ENCODE peak calls at places on chromosomes 7 and 10, in five cellular contexts. One of them, this sample, is unnamed.

GRCh38 chr7:49438281-49438680 is 335.2 kb upstream of the VWC2 start:
- DNase-seq in substantia nigra: no peak
- DNase-seq in M059J: no peak
- DNase-seq in A172: no peak
- DNase-seq in T-helper 1 cell: no peak
- DNase-seq in this sample: no peak

GRCh38 chr10:8073696-8074416 is 19.4 kb downstream of the GATA3 start:
- DNase-seq in substantia nigra: no peak
- DNase-seq in M059J: no peak
- DNase-seq in A172: no peak
- DNase-seq in T-helper 1 cell: no peak
- DNase-seq in this sample: no peak

GRCh38 chr7:120583835-120584586 is 273.9 kb downstream of the TSPAN12 start:
- DNase-seq in substantia nigra: no peak
- DNase-seq in M059J: peak; percentile 46
- DNase-seq in A172: peak; percentile 95
- DNase-seq in T-helper 1 cell: no peak
- DNase-seq in this sample: no peak

GRCh38 chr7:2248984-2249694 is 7.1 kb downstream of the NUDT1 start:
- DNase-seq in substantia nigra: peak; percentile 23
- DNase-seq in M059J: peak; percentile 96
- DNase-seq in A172: peak; percentile 93
- DNase-seq in T-helper 1 cell: no peak
- DNase-seq in this sample: no peak

GRCh38 chr7:21422747-21423146 is 5.1 kb upstream of the SP4 start:
- DNase-seq in substantia nigra: no peak
- DNase-seq in M059J: no peak
- DNase-seq in A172: no peak
- DNase-seq in T-helper 1 cell: no peak
- DNase-seq in this sample: no peak

GRCh38 chr7:117673839-117674238 is 194.0 kb downstream of the CFTR start:
- DNase-seq in substantia nigra: no peak
- DNase-seq in M059J: peak; percentile 60
- DNase-seq in A172: peak; percentile 37
- DNase-seq in T-helper 1 cell: no peak
- DNase-seq in this sample: no peak

GRCh38 chr7:43462836-43463235 is 120.1 kb upstream of the STK17A start:
- DNase-seq in substantia nigra: no peak
- DNase-seq in M059J: no peak
- DNase-seq in A172: no peak
- DNase-seq in T-helper 1 cell: no peak
- DNase-seq in this sample: no peak

GRCh38 chr7:1555813-1556540 is at the start of gene TMEM184A:
- DNase-seq in substantia nigra: no peak
- DNase-seq in M059J: peak; percentile 53
- DNase-seq in A172: peak; percentile 88
- DNase-seq in T-helper 1 cell: no peak
- DNase-seq in this sample: no peak

GRCh38 chr10:29039659-29040309 is 249.1 kb upstream of the LYZL1 start:
- DNase-seq in substantia nigra: no peak
- DNase-seq in M059J: peak; percentile 80
- DNase-seq in A172: peak; percentile 79
- DNase-seq in T-helper 1 cell: no peak
- DNase-seq in this sample: no peak

GRCh38 chr7:137953043-137953691 is 48.7 kb downstream of the CREB3L2 start:
- DNase-seq in substantia nigra: no peak
- DNase-seq in M059J: peak; percentile 96
- DNase-seq in A172: peak; percentile 96
- DNase-seq in T-helper 1 cell: no peak
- DNase-seq in this sample: no peak

GRCh38 chr7:139762886-139763285 is 14.9 kb downstream of the HIPK2 start:
- DNase-seq in substantia nigra: no peak
- DNase-seq in M059J: peak; percentile 61
- DNase-seq in A172: peak; percentile 49
- DNase-seq in T-helper 1 cell: no peak
- DNase-seq in this sample: no peak

GRCh38 chr10:49758249-49758930 is 3.7 kb downstream of the OGDHL start:
- DNase-seq in substantia nigra: no peak
- DNase-seq in M059J: no peak
- DNase-seq in A172: no peak
- DNase-seq in T-helper 1 cell: no peak
- DNase-seq in this sample: no peak

GRCh38 chr10:110208614-110209398 is 1.4 kb downstream of the MXI1 start:
- DNase-seq in substantia nigra: peak; percentile 35
- DNase-seq in M059J: peak; percentile 52
- DNase-seq in A172: no peak
- DNase-seq in T-helper 1 cell: no peak
- DNase-seq in this sample: no peak

GRCh38 chr7:39741942-39742623 is 118.7 kb downstream of the RALA start:
- DNase-seq in substantia nigra: no peak
- DNase-seq in M059J: peak; percentile 41
- DNase-seq in A172: peak; percentile 39
- DNase-seq in T-helper 1 cell: peak; percentile 20
- DNase-seq in this sample: no peak

GRCh38 chr10:73251683-73252444 is 580 bp downstream of the MRPS16 start:
- DNase-seq in substantia nigra: no peak
- DNase-seq in M059J: no peak
- DNase-seq in A172: no peak
- DNase-seq in T-helper 1 cell: no peak
- DNase-seq in this sample: no peak

GRCh38 chr10:57993302-57993701 is 274.4 kb downstream of the IPMK start:
- DNase-seq in substantia nigra: no peak
- DNase-seq in M059J: no peak
- DNase-seq in A172: no peak
- DNase-seq in T-helper 1 cell: no peak
- DNase-seq in this sample: no peak

GRCh38 chr10:10872706-10873276 is 144.9 kb upstream of the CELF2 start:
- DNase-seq in substantia nigra: no peak
- DNase-seq in M059J: no peak
- DNase-seq in A172: no peak
- DNase-seq in T-helper 1 cell: no peak
- DNase-seq in this sample: no peak

This sample was measured in T-helper 22 cell.